ENCODE peak calls at places on chromosome 16, in seven cellular contexts. Q, J, O, T, S, Y and F are unnamed samples.

GRCh38 chr16:51666074-51666473 is 515.0 kb upstream of the SALL1 start:
- DNase-seq in Q (no peak), J (no peak), O (no peak), T (no peak), S (no peak), Y (peak; percentile 41), F (no peak)

GRCh38 chr16:2008631-2009301 is 855 bp downstream of the ZNF598 start:
- DNase-seq in Q (no peak), J (no peak), O (no peak), T (peak; percentile 53), S (no peak), Y (no peak), F (no peak)

GRCh38 chr16:81600275-81600674 is 155.7 kb downstream of the CMIP start:
- DNase-seq in Q (peak; percentile 69), J (peak; percentile 89), O (no peak), T (peak; percentile 69), S (no peak), Y (peak; percentile 88), F (peak; percentile 24)

GRCh38 chr16:74862743-74863244 is 88.2 kb upstream of the FA2H start:
- DNase-seq in Q (peak; percentile 33), J (peak; percentile 49), O (no peak), T (peak; percentile 58), S (no peak), Y (peak; percentile 25), F (no peak)

GRCh38 chr16:886084-886543 is 84.7 kb downstream of the LMF1 start:
- DNase-seq in Q (no peak), J (peak; percentile 23), O (no peak), T (no peak), S (no peak), Y (no peak), F (peak; percentile 78)

GRCh38 chr16:20901441-20902112 is 1.0 kb downstream of the LYRM1 start:
- DNase-seq in Q (peak; percentile 35), J (peak; percentile 79), O (peak; percentile 33), T (peak; percentile 75), S (no peak), Y (peak; percentile 60), F (no peak)

GRCh38 chr16:138049-138417 is 440 bp downstream of the NPRL3 start:
- DNase-seq in Q (no peak), J (peak; percentile 45), O (peak; percentile 28), T (peak; percentile 15), S (no peak), Y (peak; percentile 6), F (no peak)

GRCh38 chr16:67668495-67669157 is 2.0 kb downstream of the C16orf86 start:
- DNase-seq in Q (no peak), J (peak; percentile 37), O (no peak), T (no peak), S (no peak), Y (no peak), F (no peak)

GRCh38 chr16:53865492-53865863 is 161.5 kb downstream of the FTO start:
- DNase-seq in Q (peak; percentile 36), J (no peak), O (no peak), T (peak; percentile 58), S (no peak), Y (peak; percentile 72), F (no peak)

GRCh38 chr16:52469775-52470174 is 77.2 kb downstream of the TOX3 start:
- DNase-seq in Q (no peak), J (no peak), O (no peak), T (peak; percentile 0), S (no peak), Y (peak; percentile 61), F (no peak)

GRCh38 chr16:58723109-58723508 is 11.0 kb downstream of the GOT2 start:
- DNase-seq in Q (no peak), J (no peak), O (no peak), T (no peak), S (no peak), Y (no peak), F (no peak)

GRCh38 chr16:67701420-67701819 is 17.7 kb downstream of the GFOD2 start:
- DNase-seq in Q (no peak), J (no peak), O (no peak), T (no peak), S (no peak), Y (no peak), F (no peak)

GRCh38 chr16:2194852-2195315 is 1.5 kb downstream of the CASKIN1 start:
- DNase-seq in Q (peak; percentile 20), J (peak; percentile 73), O (peak; percentile 71), T (peak; percentile 53), S (no peak), Y (peak; percentile 34), F (no peak)

GRCh38 chr16:70157105-70157476 is 16.5 kb upstream of the CLEC18C start:
- DNase-seq in Q (no peak), J (no peak), O (no peak), T (no peak), S (no peak), Y (no peak), F (no peak)

GRCh38 chr16:1651509-1652342 is 26.4 kb upstream of the JPT2 start:
- DNase-seq in Q (no peak), J (no peak), O (no peak), T (no peak), S (no peak), Y (no peak), F (no peak)

GRCh38 chr16:19704321-19705130 is 13.5 kb downstream of the KNOP1 start:
- DNase-seq in Q (peak; percentile 46), J (no peak), O (no peak), T (peak; percentile 63), S (no peak), Y (peak; percentile 79), F (no peak)

DNA sequence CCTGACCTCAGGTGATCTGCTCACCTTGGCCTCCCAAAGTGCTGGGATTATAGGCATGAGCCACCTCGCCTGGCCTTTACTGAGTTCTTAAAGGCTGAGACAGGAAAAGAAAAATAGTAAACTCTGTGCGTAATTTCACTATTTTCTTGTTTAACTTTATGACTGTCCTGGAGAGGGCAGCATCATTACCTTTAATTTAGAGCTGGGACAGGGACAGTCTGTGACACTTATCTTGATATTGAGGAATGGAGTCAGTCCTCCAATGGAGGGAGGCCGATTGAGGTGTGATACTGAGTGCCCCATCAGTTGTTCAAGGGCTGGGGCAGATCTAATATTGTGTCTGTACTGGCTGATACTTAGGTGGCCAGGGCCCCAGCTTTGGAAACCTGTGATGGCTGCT is 21.5 kb upstream of the SPN start:
- DNase-seq in Q (no peak), J (no peak), O (no peak), T (no peak), S (no peak), Y (no peak), F (no peak)
- TF ChIP-seq CTCF in Q (peak; percentile 31), J (no peak), O (no peak), T (no peak), S (peak; percentile 32), Y (peak; percentile 9), F (peak; percentile 64)

GRCh38 chr16:11358531-11358930 is 13.3 kb downstream of the RMI2 start:
- DNase-seq in Q (no peak), J (no peak), O (no peak), T (no peak), S (no peak), Y (no peak), F (peak; percentile 55)

GRCh38 chr16:11355862-11356261 is 10.6 kb downstream of the RMI2 start:
- DNase-seq in Q (no peak), J (no peak), O (no peak), T (no peak), S (no peak), Y (no peak), F (no peak)

GRCh38 chr16:11354407-11354732 is 9.1 kb downstream of the RMI2 start:
- DNase-seq in Q (no peak), J (no peak), O (no peak), T (no peak), S (no peak), Y (no peak), F (no peak)

GRCh38 chr16:11354733-11355574 is 9.7 kb downstream of the RMI2 start:
- DNase-seq in Q (no peak), J (no peak), O (no peak), T (peak; percentile 62), S (no peak), Y (peak; percentile 67), F (no peak)

GRCh38 chr16:11356573-11357331 is 11.5 kb downstream of the RMI2 start:
- DNase-seq in Q (peak; percentile 36), J (peak; percentile 60), O (peak; percentile 71), T (peak; percentile 71), S (no peak), Y (peak; percentile 43), F (peak; percentile 69)
- TF ChIP-seq CTCF in Q (peak; percentile 81), J (peak; percentile 54), O (peak; percentile 39), T (peak; percentile 76), S (peak; percentile 74), Y (peak; percentile 73), F (peak; percentile 84)

GRCh38 chr16:60295451-60295850 is 1561.3 kb upstream of the GOT2 start:
- DNase-seq in Q (no peak), J (no peak), O (no peak), T (no peak), S (no peak), Y (no peak), F (no peak)
- TF ChIP-seq CTCF in Q (no peak), J (no peak), O (no peak), T (no peak), S (no peak), Y (no peak), F (no peak)

GRCh38 chr16:8946544-8946943 is 17.2 kb downstream of the USP7 start:
- DNase-seq in Q (no peak), J (no peak), O (no peak), T (no peak), S (no peak), Y (no peak), F (peak; percentile 35)
- TF ChIP-seq CTCF in Q (no peak), J (no peak), O (no peak), T (no peak), S (no peak), Y (no peak), F (no peak)

GRCh38 chr16:86217001-86217890 is 293.1 kb upstream of the FOXF1 start:
- DNase-seq in Q (no peak), J (no peak), O (no peak), T (no peak), S (no peak), Y (no peak), F (peak; percentile 68)
- TF ChIP-seq CTCF in Q (no peak), J (no peak), O (no peak), T (no peak), S (no peak), Y (no peak), F (no peak)

GRCh38 chr16:64089697-64090096 is 1032.2 kb downstream of the CDH11 start:
- DNase-seq in Q (peak; percentile 10), J (no peak), O (no peak), T (peak; percentile 30), S (no peak), Y (peak; percentile 14), F (no peak)
- TF ChIP-seq CTCF in Q (peak; percentile 81), J (peak; percentile 63), O (peak; percentile 20), T (peak; percentile 61), S (peak; percentile 66), Y (peak; percentile 61), F (peak; percentile 83)